ENCODE peak calls at places on chromosome 12, in nine cellular contexts. D is dorsolateral prefrontal cortex; I is CD4-positive, CD25-positive, alpha-beta regulatory T cell; T is fibroblast of mammary gland; G is AG08396; L is A172; E is A549; W is dermis blood vessel endothelial cell; U is ELR. X is an unnamed sample.

GRCh38 chr12:121568503-121568902 is 12.3 kb downstream of the KDM2B start:
- DNase-seq in D (no peak), I (no peak), T (no peak), G (no peak), L (no peak), E (no peak), W (no peak), U (no peak), X (no peak)

GRCh38 chr12:22518998-22519397 is 25.3 kb downstream of the C2CD5 start:
- DNase-seq in D (no peak), I (no peak), T (peak), G (no peak), L (no peak), E (no peak), W (no peak), U (peak), X (no peak)

GRCh38 chr12:48903982-48904411 is 21.3 kb downstream of the FKBP11 start:
- DNase-seq in D (peak), I (peak), T (peak), G (peak), L (peak), E (peak), W (peak), U (peak), X (peak)

GRCh38 chr12:130480887-130481286 is 143.2 kb downstream of the PIWIL1 start:
- DNase-seq in D (no peak), I (no peak), T (no peak), G (no peak), L (no peak), E (no peak), W (no peak), U (no peak), X (no peak)

GRCh38 chr12:19988457-19988856 is 379.9 kb upstream of the PDE3A start:
- DNase-seq in D (no peak), I (no peak), T (peak), G (no peak), L (no peak), E (no peak), W (no peak), U (no peak), X (no peak)

GRCh38 chr12:6963016-6963731 is 7.3 kb downstream of the PHB2 start:
- DNase-seq in D (no peak), I (no peak), T (no peak), G (no peak), L (no peak), E (no peak), W (no peak), U (no peak), X (peak)

GRCh38 chr12:119398190-119398589 is 63.7 kb downstream of the CCDC60 start:
- DNase-seq in D (no peak), I (no peak), T (no peak), G (no peak), L (no peak), E (no peak), W (no peak), U (no peak), X (no peak)

GRCh38 chr12:52380271-52380694 is 5.2 kb downstream of the KRT84 start:
- DNase-seq in D (peak), I (no peak), T (peak), G (no peak), L (no peak), E (peak), W (peak), U (peak), X (no peak)

GRCh38 chr12:112347521-112347920 is 34.7 kb downstream of the HECTD4 start:
- DNase-seq in D (no peak), I (no peak), T (peak), G (peak), L (no peak), E (no peak), W (no peak), U (peak), X (no peak)

GRCh38 chr12:8145754-8146415 is 10.9 kb upstream of the ZNF705A start:
- DNase-seq in D (peak), I (no peak), T (peak), G (peak), L (peak), E (no peak), W (peak), U (peak), X (no peak)

GRCh38 chr12:20492251-20492728 is 124.0 kb downstream of the PDE3A start:
- DNase-seq in D (no peak), I (no peak), T (peak), G (peak), L (peak), E (peak), W (peak), U (peak), X (no peak)

GRCh38 chr12:101982307-101982706 is 79.5 kb downstream of the WASHC3 start:
- DNase-seq in D (no peak), I (no peak), T (no peak), G (no peak), L (no peak), E (no peak), W (no peak), U (no peak), X (no peak)

GRCh38 chr12:9214536-9214935 is 6.3 kb upstream of the PZP start:
- DNase-seq in D (no peak), I (no peak), T (no peak), G (no peak), L (no peak), E (no peak), W (no peak), U (no peak), X (no peak)

GRCh38 chr12:54215990-54216579 is 27.3 kb upstream of the SMUG1 start:
- DNase-seq in D (no peak), I (peak), T (peak), G (no peak), L (no peak), E (no peak), W (no peak), U (peak), X (no peak)

GRCh38 chr12:22588817-22589216 is 36.2 kb upstream of the ETNK1 start:
- DNase-seq in D (no peak), I (no peak), T (no peak), G (no peak), L (no peak), E (peak), W (no peak), U (no peak), X (no peak)

GRCh38 chr12:39647383-39647782 is 27.8 kb upstream of the ABCD2 start:
- DNase-seq in D (no peak), I (no peak), T (no peak), G (no peak), L (no peak), E (no peak), W (no peak), U (no peak), X (no peak)

GRCh38 chr12:115872919-115873357 is 404.6 kb downstream of the MED13L start:
- DNase-seq in D (no peak), I (no peak), T (no peak), G (no peak), L (no peak), E (no peak), W (no peak), U (no peak), X (peak)

GRCh38 chr12:3022411-3022810 is 54.8 kb upstream of the TSPAN9 start:
- DNase-seq in D (no peak), I (no peak), T (no peak), G (no peak), L (no peak), E (no peak), W (no peak), U (no peak), X (no peak)

GRCh38 chr12:11962795-11963347 is 107.9 kb upstream of the BCL2L14 start:
- DNase-seq in D (no peak), I (no peak), T (no peak), G (no peak), L (no peak), E (no peak), W (no peak), U (no peak), X (no peak)

GRCh38 chr12:11576104-11576503 is 73.4 kb upstream of the ETV6 start:
- DNase-seq in D (no peak), I (no peak), T (peak), G (peak), L (peak), E (no peak), W (peak), U (peak), X (no peak)

GRCh38 chr12:132275110-132275531 is 54.3 kb downstream of the GALNT9 start:
- DNase-seq in D (no peak), I (no peak), T (peak), G (peak), L (peak), E (peak), W (peak), U (peak), X (no peak)

X was measured in progenitor cell of endocrine pancreas.